ENCODE peak calls at places on chromosomes 3 and 15, in seven cellular contexts. One of them, this sample, is unnamed.

GRCh38 chr15:48086582-48086981 is 34.2 kb upstream of the SLC24A5 start:
- DNase-seq in CD8-positive, alpha-beta memory T cell: no peak
- DNase-seq in GM23248: peak; percentile 24
- DNase-seq in sigmoid colon: no peak
- DNase-seq in fibroblast of pulmonary artery: no peak
- DNase-seq in neural progenitor cell: no peak
- DNase-seq in IMR-90: no peak
- DNase-seq in this sample: no peak

GRCh38 chr3:60622349-60622748 is 628.9 kb downstream of the FHIT start:
- DNase-seq in CD8-positive, alpha-beta memory T cell: no peak
- DNase-seq in fibroblast of pulmonary artery: no peak
- DNase-seq in GM23248: no peak
- DNase-seq in sigmoid colon: no peak
- DNase-seq in IMR-90: no peak
- DNase-seq in neural progenitor cell: no peak
- DNase-seq in this sample: no peak

GRCh38 chr3:67654832-67655152 is 380 bp upstream of the SUCLG2 start:
- DNase-seq in GM23248: no peak
- DNase-seq in IMR-90: no peak
- DNase-seq in sigmoid colon: no peak
- DNase-seq in CD8-positive, alpha-beta memory T cell: peak; percentile 29
- DNase-seq in fibroblast of pulmonary artery: no peak
- DNase-seq in neural progenitor cell: no peak
- DNase-seq in this sample: no peak

GRCh38 chr3:30098656-30099454 is 507.5 kb upstream of the TGFBR2 start:
- DNase-seq in fibroblast of pulmonary artery: peak; percentile 66
- DNase-seq in sigmoid colon: no peak
- DNase-seq in GM23248: peak; percentile 81
- DNase-seq in IMR-90: peak; percentile 60
- DNase-seq in CD8-positive, alpha-beta memory T cell: no peak
- DNase-seq in neural progenitor cell: peak; percentile 18
- DNase-seq in this sample: no peak

GRCh38 chr3:68666409-68667193 is 265.7 kb downstream of the TAFA4 start:
- DNase-seq in IMR-90: no peak
- DNase-seq in CD8-positive, alpha-beta memory T cell: no peak
- DNase-seq in sigmoid colon: no peak
- DNase-seq in GM23248: no peak
- DNase-seq in neural progenitor cell: no peak
- DNase-seq in fibroblast of pulmonary artery: no peak
- DNase-seq in this sample: no peak

GRCh38 chr15:101188517-101189340 is 63.1 kb downstream of the CHSY1 start:
- DNase-seq in IMR-90: peak; percentile 91
- DNase-seq in fibroblast of pulmonary artery: peak; percentile 91
- DNase-seq in sigmoid colon: no peak
- DNase-seq in CD8-positive, alpha-beta memory T cell: no peak
- DNase-seq in neural progenitor cell: no peak
- DNase-seq in GM23248: peak; percentile 67
- DNase-seq in this sample: peak; percentile 60

GRCh38 chr3:151838574-151839312 is 24.8 kb downstream of the AADAC start:
- DNase-seq in neural progenitor cell: peak; percentile 86
- DNase-seq in CD8-positive, alpha-beta memory T cell: no peak
- DNase-seq in sigmoid colon: peak; percentile 66
- DNase-seq in fibroblast of pulmonary artery: peak; percentile 94
- DNase-seq in IMR-90: peak; percentile 88
- DNase-seq in GM23248: peak; percentile 93
- DNase-seq in this sample: peak; percentile 62

GRCh38 chr15:36938764-36939163 is 161.6 kb downstream of the MEIS2 start:
- DNase-seq in IMR-90: no peak
- DNase-seq in sigmoid colon: no peak
- DNase-seq in GM23248: no peak
- DNase-seq in CD8-positive, alpha-beta memory T cell: no peak
- DNase-seq in fibroblast of pulmonary artery: no peak
- DNase-seq in neural progenitor cell: no peak
- DNase-seq in this sample: no peak

GRCh38 chr15:92883643-92884458 is 16.3 kb upstream of the CHD2 start:
- DNase-seq in GM23248: peak; percentile 79
- DNase-seq in neural progenitor cell: no peak
- DNase-seq in IMR-90: peak; percentile 62
- DNase-seq in CD8-positive, alpha-beta memory T cell: no peak
- DNase-seq in sigmoid colon: no peak
- DNase-seq in fibroblast of pulmonary artery: peak; percentile 64
- DNase-seq in this sample: no peak

GRCh38 chr15:41698779-41699178 is 38.6 kb downstream of the MGA start:
- DNase-seq in CD8-positive, alpha-beta memory T cell: no peak
- DNase-seq in IMR-90: peak; percentile 70
- DNase-seq in neural progenitor cell: no peak
- DNase-seq in sigmoid colon: no peak
- DNase-seq in GM23248: peak; percentile 76
- DNase-seq in fibroblast of pulmonary artery: no peak
- DNase-seq in this sample: no peak

GRCh38 chr3:190000861-190001196 is 119.9 kb downstream of the P3H2 start:
- DNase-seq in neural progenitor cell: no peak
- DNase-seq in fibroblast of pulmonary artery: no peak
- DNase-seq in sigmoid colon: no peak
- DNase-seq in GM23248: no peak
- DNase-seq in IMR-90: no peak
- DNase-seq in CD8-positive, alpha-beta memory T cell: no peak
- DNase-seq in this sample: no peak

GRCh38 chr3:121592856-121593702 is at the start of gene FBXO40:
- DNase-seq in fibroblast of pulmonary artery: no peak
- DNase-seq in GM23248: no peak
- DNase-seq in neural progenitor cell: peak; percentile 17
- DNase-seq in sigmoid colon: no peak
- DNase-seq in IMR-90: no peak
- DNase-seq in CD8-positive, alpha-beta memory T cell: no peak
- DNase-seq in this sample: no peak

GRCh38 chr3:8581806-8582436 is 62.7 kb downstream of the SSUH2 start:
- DNase-seq in CD8-positive, alpha-beta memory T cell: no peak
- DNase-seq in sigmoid colon: no peak
- DNase-seq in GM23248: no peak
- DNase-seq in neural progenitor cell: no peak
- DNase-seq in IMR-90: peak; percentile 26
- DNase-seq in fibroblast of pulmonary artery: no peak
- DNase-seq in this sample: peak; percentile 54

GRCh38 chr3:50126287-50127211 is 28.6 kb upstream of the SEMA3F start:
- DNase-seq in IMR-90: peak; percentile 45
- DNase-seq in GM23248: peak; percentile 47
- DNase-seq in neural progenitor cell: peak; percentile 48
- DNase-seq in fibroblast of pulmonary artery: peak; percentile 70
- DNase-seq in sigmoid colon: no peak
- DNase-seq in CD8-positive, alpha-beta memory T cell: no peak
- DNase-seq in this sample: peak; percentile 36

GRCh38 chr3:10166213-10166604 is 1.5 kb downstream of the IRAK2 start:
- DNase-seq in GM23248: no peak
- DNase-seq in CD8-positive, alpha-beta memory T cell: no peak
- DNase-seq in sigmoid colon: no peak
- DNase-seq in IMR-90: no peak
- DNase-seq in neural progenitor cell: no peak
- DNase-seq in fibroblast of pulmonary artery: no peak
- DNase-seq in this sample: no peak

GRCh38 chr3:57982561-57983243 is 25.5 kb upstream of the FLNB start:
- DNase-seq in fibroblast of pulmonary artery: no peak
- DNase-seq in neural progenitor cell: no peak
- DNase-seq in sigmoid colon: no peak
- DNase-seq in CD8-positive, alpha-beta memory T cell: no peak
- DNase-seq in IMR-90: no peak
- DNase-seq in GM23248: no peak
- DNase-seq in this sample: no peak

GRCh38 chr15:57026016-57026602 is 107.7 kb downstream of the TCF12 start:
- DNase-seq in neural progenitor cell: no peak
- DNase-seq in GM23248: no peak
- DNase-seq in IMR-90: peak; percentile 57
- DNase-seq in CD8-positive, alpha-beta memory T cell: no peak
- DNase-seq in sigmoid colon: no peak
- DNase-seq in fibroblast of pulmonary artery: no peak
- DNase-seq in this sample: no peak

GRCh38 chr3:160154033-160154432 is 71.2 kb upstream of the C3orf80 start:
- DNase-seq in neural progenitor cell: no peak
- DNase-seq in fibroblast of pulmonary artery: peak; percentile 27
- DNase-seq in GM23248: peak; percentile 78
- DNase-seq in IMR-90: peak; percentile 59
- DNase-seq in CD8-positive, alpha-beta memory T cell: no peak
- DNase-seq in sigmoid colon: no peak
- DNase-seq in this sample: no peak

GRCh38 chr3:49411550-49411967 is 217 bp downstream of the RHOA start:
- DNase-seq in fibroblast of pulmonary artery: no peak
- DNase-seq in sigmoid colon: peak; percentile 81
- DNase-seq in CD8-positive, alpha-beta memory T cell: peak; percentile 54
- DNase-seq in GM23248: no peak
- DNase-seq in IMR-90: no peak
- DNase-seq in neural progenitor cell: peak; percentile 86
- DNase-seq in this sample: peak; percentile 26

GRCh38 chr3:171979081-171979480 is 60.3 kb upstream of the FNDC3B start:
- DNase-seq in fibroblast of pulmonary artery: no peak
- DNase-seq in neural progenitor cell: no peak
- DNase-seq in GM23248: no peak
- DNase-seq in sigmoid colon: no peak
- DNase-seq in IMR-90: no peak
- DNase-seq in CD8-positive, alpha-beta memory T cell: no peak
- DNase-seq in this sample: no peak

GRCh38 chr15:90402806-90403205 is 14.8 kb downstream of the IQGAP1 start:
- DNase-seq in sigmoid colon: no peak
- DNase-seq in IMR-90: no peak
- DNase-seq in fibroblast of pulmonary artery: no peak
- DNase-seq in neural progenitor cell: no peak
- DNase-seq in CD8-positive, alpha-beta memory T cell: no peak
- DNase-seq in GM23248: peak; percentile 54
- DNase-seq in this sample: peak; percentile 43

GRCh38 chr3:111801697-111802655 is 57.1 kb upstream of the PHLDB2 start:
- DNase-seq in GM23248: peak; percentile 97
- DNase-seq in IMR-90: peak; percentile 89
- DNase-seq in fibroblast of pulmonary artery: peak; percentile 99
- DNase-seq in CD8-positive, alpha-beta memory T cell: no peak
- DNase-seq in sigmoid colon: no peak
- DNase-seq in neural progenitor cell: no peak
- DNase-seq in this sample: no peak

GRCh38 chr3:146160964-146161724 is at the start of gene PLOD2:
- DNase-seq in sigmoid colon: peak; percentile 91
- DNase-seq in neural progenitor cell: peak; percentile 89
- DNase-seq in IMR-90: peak; percentile 92
- DNase-seq in GM23248: peak; percentile 93
- DNase-seq in CD8-positive, alpha-beta memory T cell: no peak
- DNase-seq in fibroblast of pulmonary artery: peak; percentile 94
- DNase-seq in this sample: peak; percentile 88

GRCh38 chr3:157542711-157543485 is 39.7 kb upstream of the VEPH1 start:
- DNase-seq in CD8-positive, alpha-beta memory T cell: no peak
- DNase-seq in IMR-90: peak; percentile 45
- DNase-seq in neural progenitor cell: peak; percentile 72
- DNase-seq in sigmoid colon: peak; percentile 86
- DNase-seq in GM23248: peak; percentile 89
- DNase-seq in fibroblast of pulmonary artery: peak; percentile 78
- DNase-seq in this sample: no peak
- H3K4me3 ChIP-seq in CD8-positive, alpha-beta memory T cell: no peak overlapping the region
- H3K4me3 ChIP-seq in IMR-90: peak overlapping the region; percentile 43
- H3K4me3 ChIP-seq in neural progenitor cell: peak overlapping the region; percentile 48
- H3K4me3 ChIP-seq in sigmoid colon: peak overlapping the region; percentile 49
- H3K4me3 ChIP-seq in GM23248: peak overlapping the region; percentile 79
- H3K4me3 ChIP-seq in fibroblast of pulmonary artery: peak overlapping the region; percentile 58
- H3K4me3 ChIP-seq in this sample: no peak overlapping the region

DNA sequence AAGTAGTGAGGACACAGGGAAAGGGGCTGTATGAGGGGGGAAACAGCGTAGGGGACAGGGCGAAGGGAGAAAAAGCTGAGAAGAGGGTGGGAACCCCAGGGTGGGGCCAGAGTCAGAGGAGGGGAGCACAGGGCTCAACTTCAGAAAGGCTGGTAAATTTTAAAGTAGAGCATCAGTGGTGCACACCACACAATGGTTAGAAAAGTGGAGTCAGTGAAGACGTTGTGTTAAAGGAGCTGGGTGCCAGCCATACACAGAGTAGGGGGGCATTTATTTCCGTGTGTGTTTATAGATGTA is 3.0 kb upstream of the RPP25 start:
- DNase-seq in sigmoid colon: no peak
- DNase-seq in GM23248: no peak
- DNase-seq in IMR-90: no peak
- DNase-seq in CD8-positive, alpha-beta memory T cell: no peak
- DNase-seq in neural progenitor cell: no peak
- DNase-seq in fibroblast of pulmonary artery: no peak
- DNase-seq in this sample: no peak
- H3K4me3 ChIP-seq in sigmoid colon: no peak overlapping the region
- H3K4me3 ChIP-seq in GM23248: no peak overlapping the region
- H3K4me3 ChIP-seq in IMR-90: no peak overlapping the region
- H3K4me3 ChIP-seq in CD8-positive, alpha-beta memory T cell: no peak overlapping the region
- H3K4me3 ChIP-seq in neural progenitor cell: peak overlapping the region; percentile 49
- H3K4me3 ChIP-seq in fibroblast of pulmonary artery: no peak overlapping the region
- H3K4me3 ChIP-seq in this sample: no peak overlapping the region

GRCh38 chr3:127761101-127761802 is 61.1 kb downstream of the MGLL start:
- DNase-seq in IMR-90: no peak
- DNase-seq in neural progenitor cell: no peak
- DNase-seq in CD8-positive, alpha-beta memory T cell: no peak
- DNase-seq in fibroblast of pulmonary artery: no peak
- DNase-seq in sigmoid colon: no peak
- DNase-seq in GM23248: no peak
- DNase-seq in this sample: no peak
- H3K4me3 ChIP-seq in IMR-90: no peak overlapping the region
- H3K4me3 ChIP-seq in neural progenitor cell: no peak overlapping the region
- H3K4me3 ChIP-seq in CD8-positive, alpha-beta memory T cell: no peak overlapping the region
- H3K4me3 ChIP-seq in fibroblast of pulmonary artery: no peak overlapping the region
- H3K4me3 ChIP-seq in sigmoid colon: no peak overlapping the region
- H3K4me3 ChIP-seq in GM23248: no peak overlapping the region
- H3K4me3 ChIP-seq in this sample: no peak overlapping the region

GRCh38 chr3:99683465-99683864 is 45.1 kb downstream of the COL8A1 start:
- DNase-seq in fibroblast of pulmonary artery: no peak
- DNase-seq in GM23248: no peak
- DNase-seq in IMR-90: no peak
- DNase-seq in CD8-positive, alpha-beta memory T cell: no peak
- DNase-seq in neural progenitor cell: no peak
- DNase-seq in sigmoid colon: no peak
- DNase-seq in this sample: no peak

GRCh38 chr3:99681976-99682375 is 43.6 kb downstream of the COL8A1 start:
- DNase-seq in CD8-positive, alpha-beta memory T cell: no peak
- DNase-seq in GM23248: no peak
- DNase-seq in fibroblast of pulmonary artery: no peak
- DNase-seq in sigmoid colon: no peak
- DNase-seq in neural progenitor cell: no peak
- DNase-seq in IMR-90: no peak
- DNase-seq in this sample: no peak

GRCh38 chr3:99681512-99681911 is 43.1 kb downstream of the COL8A1 start:
- DNase-seq in fibroblast of pulmonary artery: no peak
- DNase-seq in GM23248: no peak
- DNase-seq in neural progenitor cell: no peak
- DNase-seq in IMR-90: no peak
- DNase-seq in CD8-positive, alpha-beta memory T cell: no peak
- DNase-seq in sigmoid colon: no peak
- DNase-seq in this sample: peak; percentile 51

GRCh38 chr3:99684678-99685077 is 46.3 kb downstream of the COL8A1 start:
- DNase-seq in IMR-90: no peak
- DNase-seq in sigmoid colon: no peak
- DNase-seq in GM23248: no peak
- DNase-seq in CD8-positive, alpha-beta memory T cell: no peak
- DNase-seq in neural progenitor cell: no peak
- DNase-seq in fibroblast of pulmonary artery: no peak
- DNase-seq in this sample: no peak

DNA sequence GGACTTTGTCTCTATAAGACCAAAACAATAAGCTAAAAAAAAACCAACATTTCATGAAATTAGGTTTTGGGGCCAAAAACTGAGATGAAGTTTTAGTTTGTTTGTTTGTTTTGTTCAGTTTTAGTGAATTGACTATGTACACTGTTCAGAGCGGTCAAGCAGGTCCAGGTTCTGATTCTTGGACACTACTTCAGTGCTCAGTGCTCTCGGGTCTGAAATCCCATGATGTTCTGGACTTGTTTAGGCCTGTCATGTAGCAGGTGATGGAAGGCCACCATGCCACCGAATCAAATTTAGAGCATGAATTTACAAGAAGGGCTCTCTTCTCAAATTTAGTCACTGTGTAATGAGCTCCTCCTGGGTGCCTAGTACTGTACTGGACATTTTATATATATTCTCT is 45.5 kb downstream of the COL8A1 start:
- DNase-seq in sigmoid colon: no peak
- DNase-seq in CD8-positive, alpha-beta memory T cell: no peak
- DNase-seq in neural progenitor cell: no peak
- DNase-seq in GM23248: no peak
- DNase-seq in fibroblast of pulmonary artery: no peak
- DNase-seq in IMR-90: no peak
- DNase-seq in this sample: no peak
- H3K4me3 ChIP-seq in sigmoid colon: no peak overlapping the region
- H3K4me3 ChIP-seq in CD8-positive, alpha-beta memory T cell: no peak overlapping the region
- H3K4me3 ChIP-seq in neural progenitor cell: no peak overlapping the region
- H3K4me3 ChIP-seq in GM23248: no peak overlapping the region
- H3K4me3 ChIP-seq in fibroblast of pulmonary artery: no peak overlapping the region
- H3K4me3 ChIP-seq in IMR-90: no peak overlapping the region
- H3K4me3 ChIP-seq in this sample: no peak overlapping the region

This sample was measured in SJCRH30.